ENCODE peak calls at places on chromosomes 16 and 17, in six cellular contexts. F is stomach, A is prostate gland, C is esophagus squamous epithelium, E is sigmoid colon, Q is uterus. S is an unnamed sample.

GRCh38 chr17:6470146-6470718 is 26.0 kb downstream of the PIMREG start:
- DNase-seq in F (no peak), A (no peak), Q (no peak), C (no peak), E (no peak), S (no peak)

GRCh38 chr17:59827721-59828477 is 64.8 kb downstream of the TUBD1 start:
- DNase-seq in E (no peak), C (no peak), Q (no peak), F (no peak), A (no peak), S (no peak)

GRCh38 chr16:49867234-49867633 is 11.3 kb upstream of the ZNF423 start:
- DNase-seq in F (no peak), A (no peak), E (no peak), C (no peak), Q (no peak), S (no peak)

GRCh38 chr17:33205552-33205951 is 87.5 kb downstream of the ASIC2 start:
- DNase-seq in Q (no peak), A (no peak), F (no peak), E (no peak), C (no peak), S (no peak)

GRCh38 chr16:75471723-75472634 is 7.5 kb upstream of the TMEM170A start:
- DNase-seq in F (peak; percentile 59), Q (peak; percentile 53), A (peak; percentile 67), E (peak; percentile 78), C (no peak), S (no peak)

GRCh38 chr17:1583569-1583968 is 21.0 kb upstream of the PITPNA start:
- DNase-seq in Q (no peak), A (no peak), C (no peak), E (no peak), F (no peak), S (no peak)

GRCh38 chr16:1216296-1216619 is 8.8 kb downstream of the TPSG1 start:
- DNase-seq in F (no peak), A (no peak), Q (no peak), E (no peak), C (no peak), S (no peak)

GRCh38 chr17:6110592-6110991 is 40.4 kb downstream of the WSCD1 start:
- DNase-seq in C (no peak), Q (no peak), A (no peak), E (no peak), F (no peak), S (no peak)

GRCh38 chr16:81938331-81939163 is 72.7 kb downstream of the SDR42E1 start:
- DNase-seq in Q (no peak), C (no peak), A (no peak), F (no peak), E (no peak), S (no peak)

GRCh38 chr17:39782481-39782880 is 44.7 kb downstream of the GRB7 start:
- DNase-seq in F (no peak), C (no peak), Q (no peak), A (no peak), E (no peak), S (no peak)

GRCh38 chr16:58614212-58614611 is 15.4 kb downstream of the CNOT1 start:
- DNase-seq in A (no peak), E (no peak), F (no peak), Q (no peak), C (no peak), S (no peak)

GRCh38 chr17:39671651-39672521 is 3.6 kb downstream of the PNMT start:
- DNase-seq in Q (no peak), F (peak; percentile 57), A (peak; percentile 39), C (no peak), E (no peak), S (no peak)

GRCh38 chr16:74998481-74999207 is at the start of gene ZNRF1:
- DNase-seq in Q (peak; percentile 90), A (peak; percentile 67), C (no peak), F (peak; percentile 86), E (peak; percentile 92), S (peak; percentile 65)

GRCh38 chr16:51636913-51637743 is 486.1 kb upstream of the SALL1 start:
- DNase-seq in F (no peak), C (no peak), E (no peak), A (no peak), Q (no peak), S (no peak)

GRCh38 chr17:64057701-64058263 is 37.3 kb upstream of the ICAM2 start:
- DNase-seq in E (no peak), A (no peak), F (no peak), C (no peak), Q (no peak), S (no peak)

GRCh38 chr17:64418506-64419339 is 28.1 kb upstream of the PECAM1 start:
- DNase-seq in C (no peak), Q (no peak), A (no peak), F (no peak), E (peak; percentile 41), S (no peak)

GRCh38 chr16:30985401-30986128 is 558 bp downstream of the HSD3B7 start:
- DNase-seq in C (no peak), Q (peak; percentile 37), E (no peak), A (peak; percentile 70), F (peak; percentile 81), S (peak; percentile 70)

GRCh38 chr17:72421128-72422092 is 300.6 kb downstream of the SOX9 start:
- DNase-seq in Q (no peak), A (peak; percentile 60), E (no peak), C (no peak), F (peak; percentile 71), S (peak; percentile 77)

GRCh38 chr17:17412331-17412730 is 64.5 kb upstream of the MED9 start:
- DNase-seq in A (no peak), F (no peak), E (peak; percentile 36), Q (no peak), C (no peak), S (no peak)

GRCh38 chr17:41116292-41116691 is 1.9 kb downstream of the KRTAP4-11 start:
- DNase-seq in F (no peak), C (no peak), A (no peak), Q (no peak), E (no peak), S (no peak)

GRCh38 chr16:51326131-51326856 is 175.2 kb upstream of the SALL1 start:
- DNase-seq in C (no peak), F (no peak), E (no peak), Q (peak; percentile 36), A (no peak), S (no peak)

GRCh38 chr16:35734728-35735402 is 2275.5 kb downstream of the TP53TG3F start:
- DNase-seq in Q (no peak), A (no peak), C (no peak), E (no peak), F (no peak), S (no peak)

GRCh38 chr16:58267524-58268243 is 27.1 kb downstream of the PRSS54 start:
- DNase-seq in F (no peak), E (no peak), C (no peak), Q (no peak), A (no peak), S (no peak)

GRCh38 chr17:43671075-43671692 is 9.5 kb upstream of the MEOX1 start:
- DNase-seq in F (no peak), Q (peak; percentile 48), A (peak; percentile 13), E (no peak), C (no peak), S (no peak)

DNA sequence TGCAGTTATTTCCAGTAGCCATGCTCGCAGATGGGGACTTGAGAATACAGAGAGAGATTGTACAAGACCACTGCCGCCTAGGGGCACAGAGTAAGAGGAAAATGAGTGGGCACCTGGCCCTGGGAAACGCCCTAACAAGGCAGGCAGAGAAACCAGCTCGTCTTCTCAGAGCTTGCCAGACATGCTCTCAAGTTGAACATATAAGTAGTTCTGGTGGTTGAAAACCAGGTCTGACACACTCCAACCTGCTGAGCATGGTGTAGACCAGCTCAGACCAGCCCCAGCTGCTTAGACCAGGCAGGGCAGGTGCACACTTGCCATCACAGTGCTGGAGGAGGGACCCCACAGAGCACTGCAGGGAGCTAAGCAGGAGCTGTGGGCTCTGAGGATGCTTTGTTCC is 250.5 kb downstream of the CPPED1 start:
- DNase-seq in F (no peak), C (no peak), E (no peak), A (no peak), Q (no peak), S (no peak)
- TF ChIP-seq CTCF in F (no peak), C (no peak), E (no peak), A (no peak), Q (no peak), S (no peak)

GRCh38 chr16:6111390-6111789 is 1013.8 kb upstream of the EEF2KMT start:
- DNase-seq in F (no peak), A (no peak), E (no peak), C (no peak), Q (no peak), S (no peak)

GRCh38 chr16:6112700-6113099 is 1015.1 kb upstream of the EEF2KMT start:
- DNase-seq in C (no peak), E (no peak), F (no peak), Q (no peak), A (no peak), S (no peak)

GRCh38 chr16:6113749-6114148 is 1016.2 kb upstream of the EEF2KMT start:
- DNase-seq in C (no peak), F (no peak), E (no peak), Q (no peak), A (no peak), S (no peak)
- TF ChIP-seq POLR2A in C (no peak), F (no peak), E (no peak), Q (no peak), A (no peak), S (no peak)

DNA sequence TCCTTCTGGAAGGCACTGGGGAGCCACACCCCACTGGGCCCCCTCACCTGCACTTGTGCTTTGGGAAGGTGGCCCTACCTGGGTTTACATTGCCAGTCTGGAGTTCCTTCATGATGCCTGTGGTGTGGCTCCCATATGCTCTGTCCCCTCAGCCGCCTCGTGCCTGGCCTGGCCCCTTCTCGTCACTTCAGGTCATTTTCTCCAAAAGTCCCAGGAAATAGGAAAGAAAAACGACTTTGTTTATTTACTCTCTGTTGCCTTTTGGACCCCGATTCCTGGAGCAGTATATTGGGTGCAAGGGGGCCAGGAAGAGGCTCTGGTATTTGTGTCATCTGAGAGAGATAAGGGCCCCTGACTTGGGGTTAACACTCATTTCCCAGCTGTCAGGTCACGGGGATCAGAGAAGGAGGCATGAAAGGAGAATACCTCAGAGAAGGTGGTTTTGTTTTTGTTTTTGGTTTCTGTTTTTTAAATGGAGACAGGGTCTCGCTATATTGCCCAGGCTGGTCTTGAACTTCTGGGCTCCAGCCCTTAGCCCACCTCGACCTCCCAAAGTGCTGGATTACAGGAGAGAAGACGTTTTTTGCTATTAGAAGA is 4.7 kb downstream of the SOCS3 start:
- DNase-seq in F (no peak), Q (no peak), E (no peak), C (no peak), A (no peak), S (no peak)
- H3K36me3 ChIP-seq in F (peaks cover 41% of the 10 kb centered on the region), Q (no peaks in the 10 kb centered on the region), E (no peaks in the 10 kb centered on the region), C (peaks cover 7% of the 10 kb centered on the region), A (no peaks in the 10 kb centered on the region), S (no peaks in the 10 kb centered on the region)

GRCh38 chr17:36817483-36818048 is 119.7 kb upstream of the LHX1 start:
- DNase-seq in A (no peak), E (no peak), C (no peak), Q (no peak), F (no peak), S (no peak)

GRCh38 chr17:36816889-36817288 is 120.4 kb upstream of the LHX1 start:
- DNase-seq in A (no peak), E (no peak), C (no peak), Q (no peak), F (no peak), S (no peak)

GRCh38 chr17:36814958-36815357 is 122.3 kb upstream of the LHX1 start:
- DNase-seq in F (no peak), Q (no peak), C (no peak), E (no peak), A (no peak), S (no peak)

GRCh38 chr17:36818134-36818825 is 119.0 kb upstream of the LHX1 start:
- DNase-seq in Q (no peak), E (no peak), C (no peak), A (no peak), F (no peak), S (no peak)

GRCh38 chr17:36816214-36816613 is 121.1 kb upstream of the LHX1 start:
- DNase-seq in Q (no peak), A (no peak), E (no peak), C (no peak), F (no peak), S (no peak)
- TF ChIP-seq CTCF in Q (no peak), A (no peak), E (no peak), C (no peak), F (no peak), S (no peak)